ENCODE peak calls at places on chromosome 12, in four cellular contexts. V is anterior cingulate cortex, E is dorsolateral prefrontal cortex, D is H9. I is an unnamed sample.

GRCh38 chr12:77914089-77914488 is 83.4 kb downstream of the NAV3 start:
- DNase-seq in D (no peak), E (no peak), V (no peak), I (no peak)

GRCh38 chr12:94149781-94150482 is 1.6 kb downstream of the PLXNC1 start:
- DNase-seq in E (no peak), V (no peak), D (peak), I (no peak)

GRCh38 chr12:53701518-53702264 is 25.6 kb downstream of the CALCOCO1 start:
- DNase-seq in V (peak), D (peak), E (peak), I (peak)

GRCh38 chr12:25394025-25394424 is 143.3 kb upstream of the KRAS start:
- DNase-seq in E (no peak), D (no peak), V (no peak), I (no peak)

GRCh38 chr12:42729532-42729895 is 140.0 kb upstream of the PRICKLE1 start:
- DNase-seq in V (peak), E (no peak), D (no peak), I (no peak)

GRCh38 chr12:3684449-3685051 is 68.4 kb downstream of the CRACR2A start:
- DNase-seq in D (no peak), V (no peak), E (no peak), I (no peak)

GRCh38 chr12:53995311-53996187 is 4.4 kb upstream of the HOXC9 start:
- DNase-seq in E (no peak), D (peak), V (no peak), I (peak)

GRCh38 chr12:23126794-23127193 is 501.8 kb downstream of the ETNK1 start:
- DNase-seq in D (no peak), E (no peak), V (no peak), I (no peak)

GRCh38 chr12:21780786-21781185 is 6.3 kb upstream of the KCNJ8 start:
- DNase-seq in E (no peak), V (no peak), D (no peak), I (no peak)

GRCh38 chr12:101695698-101696097 is 1.7 kb upstream of the CHPT1 start:
- DNase-seq in D (no peak), V (no peak), E (no peak), I (peak)

GRCh38 chr12:132484891-132485441 is 5.0 kb upstream of the FBRSL1 start:
- DNase-seq in E (no peak), D (no peak), V (no peak), I (no peak)

GRCh38 chr12:130557876-130558770 is 158.0 kb downstream of the RIMBP2 start:
- DNase-seq in D (no peak), E (no peak), V (no peak), I (no peak)

GRCh38 chr12:113473400-113473799 is 1.7 kb upstream of the LHX5 start:
- DNase-seq in D (no peak), E (no peak), V (no peak), I (no peak)

GRCh38 chr12:68630598-68630997 is 19.9 kb downstream of the RAP1B start:
- DNase-seq in E (no peak), V (no peak), D (no peak), I (no peak)

GRCh38 chr12:133026996-133027395 is 10.3 kb upstream of the ZNF84 start:
- DNase-seq in V (no peak), E (no peak), D (no peak), I (peak)

GRCh38 chr12:2341051-2341751 is 288.4 kb downstream of the CACNA1C start:
- DNase-seq in V (no peak), E (no peak), D (no peak), I (no peak)

GRCh38 chr12:123398177-123398916 is 14.4 kb downstream of the KMT5A start:
- DNase-seq in V (peak), E (no peak), D (no peak), I (no peak)

GRCh38 chr12:71282020-71282419 is 124.2 kb upstream of the TSPAN8 start:
- DNase-seq in V (no peak), D (no peak), E (no peak), I (no peak)

GRCh38 chr12:130663510-130663909 is 52.6 kb downstream of the RIMBP2 start:
- DNase-seq in D (no peak), E (no peak), V (no peak), I (no peak)

GRCh38 chr12:122909442-122910288 is 13.7 kb upstream of the VPS37B start:
- DNase-seq in E (peak), V (no peak), D (peak), I (no peak)

GRCh38 chr12:25997401-25997973 is 39.0 kb downstream of the RASSF8 start:
- DNase-seq in E (no peak), V (no peak), D (no peak), I (peak)

GRCh38 chr12:120224304-120225199 is 23.6 kb upstream of the RPLP0 start:
- DNase-seq in V (peak), D (no peak), E (no peak), I (peak)

GRCh38 chr12:122022393-122023338 is 982 bp downstream of the BCL7A start:
- DNase-seq in V (no peak), D (peak), E (no peak), I (no peak)

GRCh38 chr12:78402366-78403134 is 462.0 kb upstream of the SYT1 start:
- DNase-seq in D (no peak), E (no peak), V (no peak), I (no peak)

GRCh38 chr12:22577667-22578066 is 33.3 kb upstream of the C2CD5 start:
- DNase-seq in E (no peak), V (no peak), D (no peak), I (peak)

GRCh38 chr12:63779498-63780481 is at the start of gene RXYLT1:
- DNase-seq in V (peak), E (peak), D (peak), I (peak)

GRCh38 chr12:27572486-27573255 is 48.7 kb downstream of the PPFIBP1 start:
- DNase-seq in V (no peak), E (no peak), D (no peak), I (no peak)